ENCODE peak calls at places on chromosomes 11 and 22, in nine cellular contexts. W, S, D, K, R, A, P, T and G are unnamed samples.

GRCh38 chr11:96263361-96263763 is 79.6 kb downstream of the MAML2 start:
- DNase-seq in R (no peak), W (no peak), K (no peak), S (no peak), D (no peak), A (no peak), T (no peak), P (no peak), G (no peak)

GRCh38 chr22:24592846-24593809 is at the start of gene LRRC75B:
- DNase-seq in P (no peak), W (no peak), K (peak), D (peak), A (no peak), R (peak), S (peak), T (peak), G (no peak)

GRCh38 chr11:71064702-71065515 is 187.5 kb downstream of the SHANK2 start:
- DNase-seq in P (no peak), D (no peak), R (no peak), W (no peak), K (no peak), A (no peak), T (no peak), S (no peak), G (no peak)

GRCh38 chr11:61362542-61362875 is 335 bp downstream of the TMEM138 start:
- DNase-seq in A (no peak), T (no peak), S (no peak), D (peak), K (no peak), P (peak), W (no peak), R (peak), G (no peak)

GRCh38 chr11:96103102-96103501 is 179.2 kb upstream of the MTMR2 start:
- DNase-seq in P (no peak), D (no peak), T (no peak), S (no peak), R (no peak), A (no peak), W (no peak), K (no peak), G (no peak)

GRCh38 chr22:27391092-27391770 is 410.3 kb downstream of the MN1 start:
- DNase-seq in P (no peak), K (peak), T (no peak), A (no peak), W (no peak), R (no peak), D (no peak), S (no peak), G (no peak)

GRCh38 chr22:40426671-40427070 is 56.3 kb downstream of the SGSM3 start:
- DNase-seq in R (no peak), T (no peak), K (no peak), S (no peak), A (no peak), P (no peak), W (peak), D (no peak), G (no peak)

GRCh38 chr22:37240240-37240940 is 3.7 kb downstream of the RAC2 start:
- DNase-seq in P (no peak), T (no peak), R (no peak), K (no peak), D (no peak), W (no peak), A (no peak), S (no peak), G (no peak)

GRCh38 chr11:92340839-92341238 is 116.2 kb downstream of the FAT3 start:
- DNase-seq in K (no peak), D (peak), P (no peak), S (no peak), W (no peak), R (no peak), A (no peak), T (no peak), G (no peak)

GRCh38 chr11:46435679-46436078 is 44.1 kb upstream of the CHRM4 start:
- DNase-seq in D (no peak), T (no peak), P (no peak), A (no peak), S (no peak), K (no peak), R (no peak), W (no peak), G (no peak)

GRCh38 chr11:65454696-65455456 is 32.3 kb downstream of the NEAT1 start:
- DNase-seq in A (peak), T (peak), R (peak), W (peak), P (peak), K (peak), S (peak), D (peak), G (peak)

GRCh38 chr11:100403817-100404216 is 283.3 kb upstream of the ARHGAP42 start:
- DNase-seq in A (no peak), T (no peak), R (no peak), K (no peak), D (peak), P (no peak), S (no peak), W (no peak), G (no peak)

GRCh38 chr11:106594751-106595351 is 423.4 kb downstream of the GUCY1A2 start:
- DNase-seq in T (no peak), S (no peak), P (no peak), W (peak), D (no peak), A (no peak), R (no peak), K (no peak), G (no peak)

GRCh38 chr22:23534201-23534850 is 45.8 kb downstream of the IGLL1 start:
- DNase-seq in R (no peak), S (no peak), P (no peak), W (no peak), A (no peak), D (no peak), T (no peak), K (no peak), G (no peak)

GRCh38 chr11:16925495-16926065 is 88.6 kb downstream of the PLEKHA7 start:
- DNase-seq in S (no peak), A (no peak), W (peak), T (peak), K (peak), R (peak), D (peak), P (no peak), G (no peak)

GRCh38 chr11:102196816-102197215 is 86.6 kb downstream of the YAP1 start:
- DNase-seq in D (no peak), S (no peak), T (no peak), A (no peak), R (no peak), W (no peak), P (no peak), K (no peak), G (no peak)

GRCh38 chr22:37803195-37803635 is 4.5 kb upstream of the GCAT start:
- DNase-seq in R (no peak), D (no peak), P (no peak), K (no peak), T (no peak), S (no peak), A (no peak), W (no peak), G (no peak)

GRCh38 chr11:46504817-46505613 is 88.8 kb downstream of the AMBRA1 start:
- DNase-seq in P (no peak), A (no peak), T (no peak), D (peak), W (peak), K (no peak), S (no peak), R (no peak), G (no peak)

GRCh38 chr22:34881453-34881852 is 184.5 kb upstream of the ISX start:
- DNase-seq in T (no peak), W (no peak), D (no peak), A (no peak), R (no peak), P (no peak), K (no peak), S (no peak), G (no peak)

GRCh38 chr11:102197759-102198158 is 87.5 kb downstream of the YAP1 start:
- DNase-seq in K (no peak), P (no peak), R (no peak), W (peak), T (no peak), S (no peak), A (no peak), D (no peak), G (no peak)

GRCh38 chr22:17924735-17925727 is 99.3 kb downstream of the MICAL3 start:
- DNase-seq in R (no peak), T (no peak), P (no peak), W (no peak), D (no peak), A (no peak), S (peak), K (no peak), G (no peak)

GRCh38 chr11:74459584-74459983 is 7.8 kb downstream of the KCNE3 start:
- DNase-seq in W (no peak), S (no peak), K (no peak), R (no peak), D (no peak), A (no peak), T (no peak), P (no peak), G (no peak)

GRCh38 chr11:67384851-67385366 is 6.9 kb upstream of the RAD9A start:
- DNase-seq in S (no peak), P (no peak), W (no peak), D (peak), K (no peak), A (no peak), R (no peak), T (no peak), G (no peak)

GRCh38 chr11:118375980-118376379 is 16.6 kb downstream of the UBE4A start:
- DNase-seq in W (no peak), A (no peak), D (no peak), R (no peak), S (no peak), T (no peak), K (no peak), P (no peak), G (no peak)

GRCh38 chr11:116394022-116394421 is 378.8 kb downstream of the BUD13 start:
- DNase-seq in A (no peak), T (no peak), R (no peak), P (no peak), D (no peak), S (no peak), W (no peak), K (no peak), G (no peak)

GRCh38 chr11:15897211-15897960 is 459.0 kb downstream of the SOX6 start:
- DNase-seq in S (no peak), T (no peak), R (no peak), K (no peak), P (no peak), W (no peak), D (peak), A (no peak), G (no peak)

GRCh38 chr11:123449436-123449835 is 19.4 kb downstream of the GRAMD1B start:
- DNase-seq in W (no peak), T (no peak), K (no peak), S (no peak), A (no peak), P (no peak), D (no peak), R (no peak), G (no peak)